ENCODE peak calls at places on chromosomes 3 and 15, in ten cellular contexts. One of them, this sample, is unnamed. For H3K9me3, the result is how much of the 10 kb centered on the place peaks cover.

GRCh38 chr3:165635791-165636681 is 201.2 kb downstream of the BCHE start:
- DNase-seq in colonic mucosa: no peak
- DNase-seq in mammary epithelial cell: no peak
- DNase-seq in cardiac muscle cell: no peak
- DNase-seq in fibroblast of lung: no peak
- DNase-seq in left lung: no peak
- DNase-seq in Panc1: no peak
- DNase-seq in breast epithelium: no peak
- DNase-seq in PC-3: peak
- DNase-seq in thoracic aorta: no peak
- DNase-seq in this sample: no peak

GRCh38 chr3:134931045-134931775 is 136.2 kb downstream of the EPHB1 start:
- DNase-seq in colonic mucosa: no peak
- DNase-seq in mammary epithelial cell: no peak
- DNase-seq in cardiac muscle cell: no peak
- DNase-seq in fibroblast of lung: no peak
- DNase-seq in left lung: no peak
- DNase-seq in Panc1: no peak
- DNase-seq in breast epithelium: no peak
- DNase-seq in PC-3: no peak
- DNase-seq in thoracic aorta: no peak
- DNase-seq in this sample: no peak

GRCh38 chr15:46260937-46261336 is 626.1 kb downstream of the SQOR start:
- DNase-seq in colonic mucosa: no peak
- DNase-seq in mammary epithelial cell: no peak
- DNase-seq in cardiac muscle cell: no peak
- DNase-seq in fibroblast of lung: no peak
- DNase-seq in left lung: no peak
- DNase-seq in Panc1: no peak
- DNase-seq in breast epithelium: no peak
- DNase-seq in PC-3: peak
- DNase-seq in thoracic aorta: no peak
- DNase-seq in this sample: no peak

GRCh38 chr3:42651248-42652091 is 2.0 kb upstream of the ZBTB47 start:
- DNase-seq in colonic mucosa: no peak
- DNase-seq in mammary epithelial cell: peak
- DNase-seq in cardiac muscle cell: peak
- DNase-seq in fibroblast of lung: peak
- DNase-seq in left lung: no peak
- DNase-seq in Panc1: no peak
- DNase-seq in breast epithelium: no peak
- DNase-seq in PC-3: peak
- DNase-seq in thoracic aorta: no peak
- DNase-seq in this sample: no peak

GRCh38 chr15:48307586-48307985 is 23.6 kb upstream of the DUT start:
- DNase-seq in colonic mucosa: no peak
- DNase-seq in mammary epithelial cell: no peak
- DNase-seq in cardiac muscle cell: no peak
- DNase-seq in fibroblast of lung: no peak
- DNase-seq in left lung: no peak
- DNase-seq in Panc1: no peak
- DNase-seq in breast epithelium: no peak
- DNase-seq in PC-3: no peak
- DNase-seq in thoracic aorta: no peak
- DNase-seq in this sample: no peak

GRCh38 chr3:30004481-30004880 is 601.9 kb upstream of the TGFBR2 start:
- DNase-seq in colonic mucosa: no peak
- DNase-seq in mammary epithelial cell: no peak
- DNase-seq in cardiac muscle cell: no peak
- DNase-seq in fibroblast of lung: no peak
- DNase-seq in left lung: no peak
- DNase-seq in Panc1: no peak
- DNase-seq in breast epithelium: no peak
- DNase-seq in PC-3: no peak
- DNase-seq in thoracic aorta: no peak
- DNase-seq in this sample: no peak

GRCh38 chr15:77748078-77749064 is 115.7 kb upstream of the LINGO1 start:
- DNase-seq in colonic mucosa: peak
- DNase-seq in mammary epithelial cell: no peak
- DNase-seq in cardiac muscle cell: no peak
- DNase-seq in fibroblast of lung: no peak
- DNase-seq in left lung: peak
- DNase-seq in Panc1: no peak
- DNase-seq in breast epithelium: no peak
- DNase-seq in PC-3: no peak
- DNase-seq in thoracic aorta: no peak
- DNase-seq in this sample: no peak

GRCh38 chr15:77419050-77419835 is 661 bp downstream of the PEAK1 start:
- DNase-seq in colonic mucosa: peak
- DNase-seq in mammary epithelial cell: peak
- DNase-seq in cardiac muscle cell: peak
- DNase-seq in fibroblast of lung: peak
- DNase-seq in left lung: peak
- DNase-seq in Panc1: no peak
- DNase-seq in breast epithelium: peak
- DNase-seq in PC-3: peak
- DNase-seq in thoracic aorta: no peak
- DNase-seq in this sample: no peak

GRCh38 chr3:191070201-191070600 is 128.8 kb upstream of the OSTN start:
- DNase-seq in colonic mucosa: no peak
- DNase-seq in mammary epithelial cell: peak
- DNase-seq in cardiac muscle cell: peak
- DNase-seq in fibroblast of lung: peak
- DNase-seq in left lung: no peak
- DNase-seq in Panc1: no peak
- DNase-seq in breast epithelium: no peak
- DNase-seq in PC-3: peak
- DNase-seq in thoracic aorta: no peak
- DNase-seq in this sample: no peak

GRCh38 chr3:88219138-88219792 is 69.5 kb downstream of the C3orf38 start:
- DNase-seq in colonic mucosa: peak
- DNase-seq in mammary epithelial cell: peak
- DNase-seq in cardiac muscle cell: peak
- DNase-seq in fibroblast of lung: peak
- DNase-seq in left lung: no peak
- DNase-seq in Panc1: no peak
- DNase-seq in breast epithelium: no peak
- DNase-seq in PC-3: peak
- DNase-seq in thoracic aorta: no peak
- DNase-seq in this sample: no peak

GRCh38 chr3:142863010-142863787 is 25.7 kb downstream of the PCOLCE2 start:
- DNase-seq in colonic mucosa: no peak
- DNase-seq in mammary epithelial cell: peak
- DNase-seq in cardiac muscle cell: no peak
- DNase-seq in fibroblast of lung: no peak
- DNase-seq in left lung: no peak
- DNase-seq in Panc1: no peak
- DNase-seq in breast epithelium: peak
- DNase-seq in PC-3: peak
- DNase-seq in thoracic aorta: no peak
- DNase-seq in this sample: no peak

GRCh38 chr3:78022232-78022631 is 982.3 kb downstream of the ROBO2 start:
- DNase-seq in colonic mucosa: no peak
- DNase-seq in mammary epithelial cell: no peak
- DNase-seq in cardiac muscle cell: no peak
- DNase-seq in fibroblast of lung: no peak
- DNase-seq in left lung: no peak
- DNase-seq in Panc1: no peak
- DNase-seq in breast epithelium: no peak
- DNase-seq in PC-3: peak
- DNase-seq in thoracic aorta: no peak
- DNase-seq in this sample: no peak

GRCh38 chr3:142694225-142694624 is 29.6 kb upstream of the TRPC1 start:
- DNase-seq in colonic mucosa: no peak
- DNase-seq in mammary epithelial cell: peak
- DNase-seq in cardiac muscle cell: no peak
- DNase-seq in fibroblast of lung: no peak
- DNase-seq in left lung: no peak
- DNase-seq in Panc1: no peak
- DNase-seq in breast epithelium: no peak
- DNase-seq in PC-3: no peak
- DNase-seq in thoracic aorta: no peak
- DNase-seq in this sample: no peak

GRCh38 chr15:90677807-90678790 is 39.0 kb upstream of the BLM start:
- DNase-seq in colonic mucosa: no peak
- DNase-seq in mammary epithelial cell: no peak
- DNase-seq in cardiac muscle cell: no peak
- DNase-seq in fibroblast of lung: no peak
- DNase-seq in left lung: no peak
- DNase-seq in Panc1: no peak
- DNase-seq in breast epithelium: no peak
- DNase-seq in PC-3: peak
- DNase-seq in thoracic aorta: no peak
- DNase-seq in this sample: no peak

GRCh38 chr3:152349397-152349796 is 80.7 kb downstream of the MBNL1 start:
- DNase-seq in colonic mucosa: no peak
- DNase-seq in mammary epithelial cell: peak
- DNase-seq in cardiac muscle cell: no peak
- DNase-seq in fibroblast of lung: peak
- DNase-seq in left lung: no peak
- DNase-seq in Panc1: no peak
- DNase-seq in breast epithelium: no peak
- DNase-seq in PC-3: peak
- DNase-seq in thoracic aorta: no peak
- DNase-seq in this sample: no peak

GRCh38 chr15:42203891-42204290 is 4.2 kb downstream of the VPS39 start:
- DNase-seq in colonic mucosa: no peak
- DNase-seq in mammary epithelial cell: no peak
- DNase-seq in cardiac muscle cell: peak
- DNase-seq in fibroblast of lung: no peak
- DNase-seq in left lung: no peak
- DNase-seq in Panc1: no peak
- DNase-seq in breast epithelium: no peak
- DNase-seq in PC-3: peak
- DNase-seq in thoracic aorta: no peak
- DNase-seq in this sample: no peak

GRCh38 chr3:167493240-167493639 is 19.4 kb upstream of the SERPINI2 start:
- DNase-seq in colonic mucosa: no peak
- DNase-seq in mammary epithelial cell: peak
- DNase-seq in cardiac muscle cell: no peak
- DNase-seq in fibroblast of lung: no peak
- DNase-seq in left lung: no peak
- DNase-seq in Panc1: no peak
- DNase-seq in breast epithelium: no peak
- DNase-seq in PC-3: peak
- DNase-seq in thoracic aorta: no peak
- DNase-seq in this sample: no peak

GRCh38 chr3:53198256-53198977 is 37.4 kb downstream of the PRKCD start:
- DNase-seq in colonic mucosa: no peak
- DNase-seq in mammary epithelial cell: no peak
- DNase-seq in cardiac muscle cell: no peak
- DNase-seq in fibroblast of lung: no peak
- DNase-seq in left lung: no peak
- DNase-seq in Panc1: no peak
- DNase-seq in breast epithelium: no peak
- DNase-seq in PC-3: no peak
- DNase-seq in thoracic aorta: no peak
- DNase-seq in this sample: no peak
- TF ChIP-seq CTCF in colonic mucosa: no peak
- TF ChIP-seq CTCF in mammary epithelial cell: no peak
- TF ChIP-seq CTCF in cardiac muscle cell: peak
- TF ChIP-seq CTCF in fibroblast of lung: no peak
- TF ChIP-seq CTCF in left lung: no peak
- TF ChIP-seq CTCF in Panc1: peak
- TF ChIP-seq CTCF in breast epithelium: no peak
- TF ChIP-seq CTCF in PC-3: peak
- TF ChIP-seq CTCF in thoracic aorta: no peak
- TF ChIP-seq CTCF in this sample: no peak

GRCh38 chr15:99630607-99631131 is 64.9 kb downstream of the MEF2A start:
- DNase-seq in colonic mucosa: no peak
- DNase-seq in mammary epithelial cell: no peak
- DNase-seq in cardiac muscle cell: no peak
- DNase-seq in fibroblast of lung: no peak
- DNase-seq in left lung: no peak
- DNase-seq in Panc1: no peak
- DNase-seq in breast epithelium: no peak
- DNase-seq in PC-3: no peak
- DNase-seq in thoracic aorta: no peak
- DNase-seq in this sample: no peak

GRCh38 chr15:99628374-99629001 is 62.7 kb downstream of the MEF2A start:
- DNase-seq in colonic mucosa: no peak
- DNase-seq in mammary epithelial cell: no peak
- DNase-seq in cardiac muscle cell: no peak
- DNase-seq in fibroblast of lung: no peak
- DNase-seq in left lung: no peak
- DNase-seq in Panc1: no peak
- DNase-seq in breast epithelium: no peak
- DNase-seq in PC-3: no peak
- DNase-seq in thoracic aorta: no peak
- DNase-seq in this sample: no peak

GRCh38 chr15:99633655-99634054 is 67.9 kb downstream of the MEF2A start:
- DNase-seq in colonic mucosa: no peak
- DNase-seq in mammary epithelial cell: no peak
- DNase-seq in cardiac muscle cell: no peak
- DNase-seq in fibroblast of lung: no peak
- DNase-seq in left lung: no peak
- DNase-seq in Panc1: no peak
- DNase-seq in breast epithelium: no peak
- DNase-seq in PC-3: no peak
- DNase-seq in thoracic aorta: no peak
- DNase-seq in this sample: no peak

GRCh38 chr15:99632521-99632920 is 66.7 kb downstream of the MEF2A start:
- DNase-seq in colonic mucosa: no peak
- DNase-seq in mammary epithelial cell: peak
- DNase-seq in cardiac muscle cell: no peak
- DNase-seq in fibroblast of lung: peak
- DNase-seq in left lung: no peak
- DNase-seq in Panc1: no peak
- DNase-seq in breast epithelium: no peak
- DNase-seq in PC-3: no peak
- DNase-seq in thoracic aorta: no peak
- DNase-seq in this sample: no peak

GRCh38 chr15:99631256-99631655 is 65.5 kb downstream of the MEF2A start:
- DNase-seq in colonic mucosa: no peak
- DNase-seq in mammary epithelial cell: no peak
- DNase-seq in cardiac muscle cell: no peak
- DNase-seq in fibroblast of lung: no peak
- DNase-seq in left lung: no peak
- DNase-seq in Panc1: no peak
- DNase-seq in breast epithelium: no peak
- DNase-seq in PC-3: no peak
- DNase-seq in thoracic aorta: no peak
- DNase-seq in this sample: no peak
- H3K9me3 ChIP-seq in colonic mucosa: under half
- H3K9me3 ChIP-seq in mammary epithelial cell: under half
- H3K9me3 ChIP-seq in cardiac muscle cell: under half
- H3K9me3 ChIP-seq in fibroblast of lung: under half
- H3K9me3 ChIP-seq in left lung: under half
- H3K9me3 ChIP-seq in Panc1: under half
- H3K9me3 ChIP-seq in breast epithelium: under half
- H3K9me3 ChIP-seq in PC-3: under half
- H3K9me3 ChIP-seq in thoracic aorta: under half
- H3K9me3 ChIP-seq in this sample: under half

GRCh38 chr15:68318008-68318835 is 40.7 kb downstream of the FEM1B start:
- DNase-seq in colonic mucosa: no peak
- DNase-seq in mammary epithelial cell: no peak
- DNase-seq in cardiac muscle cell: no peak
- DNase-seq in fibroblast of lung: no peak
- DNase-seq in left lung: peak
- DNase-seq in Panc1: no peak
- DNase-seq in breast epithelium: no peak
- DNase-seq in PC-3: no peak
- DNase-seq in thoracic aorta: no peak
- DNase-seq in this sample: no peak
- TF ChIP-seq CTCF in colonic mucosa: no peak
- TF ChIP-seq CTCF in mammary epithelial cell: no peak
- TF ChIP-seq CTCF in cardiac muscle cell: no peak
- TF ChIP-seq CTCF in fibroblast of lung: no peak
- TF ChIP-seq CTCF in left lung: no peak
- TF ChIP-seq CTCF in Panc1: no peak
- TF ChIP-seq CTCF in breast epithelium: no peak
- TF ChIP-seq CTCF in PC-3: no peak
- TF ChIP-seq CTCF in thoracic aorta: no peak
- TF ChIP-seq CTCF in this sample: no peak

GRCh38 chr15:79914728-79915127 is 17.9 kb upstream of the MTHFS start:
- DNase-seq in colonic mucosa: no peak
- DNase-seq in mammary epithelial cell: no peak
- DNase-seq in cardiac muscle cell: no peak
- DNase-seq in fibroblast of lung: no peak
- DNase-seq in left lung: no peak
- DNase-seq in Panc1: no peak
- DNase-seq in breast epithelium: no peak
- DNase-seq in PC-3: no peak
- DNase-seq in thoracic aorta: no peak
- DNase-seq in this sample: no peak
- H3K9me3 ChIP-seq in colonic mucosa: under half
- H3K9me3 ChIP-seq in mammary epithelial cell: under half
- H3K9me3 ChIP-seq in cardiac muscle cell: under half
- H3K9me3 ChIP-seq in fibroblast of lung: under half
- H3K9me3 ChIP-seq in left lung: half or more
- H3K9me3 ChIP-seq in Panc1: under half
- H3K9me3 ChIP-seq in breast epithelium: under half
- H3K9me3 ChIP-seq in PC-3: under half
- H3K9me3 ChIP-seq in thoracic aorta: under half
- H3K9me3 ChIP-seq in this sample: half or more

This sample was measured in CD4-positive, alpha-beta T cell.